ENCODE peak calls at places on chromosome 5, in six cellular contexts. B is NCI-H460, S is fibroblast of the conjunctiva, X is AG04450, D is endothelial cell, K is A549. O is an unnamed sample.

GRCh38 chr5:137264573-137264972 is 234.6 kb downstream of the SPOCK1 start:
- DNase-seq in B (no peak), S (no peak), X (no peak), D (no peak), K (no peak), O (no peak)

GRCh38 chr5:53109041-53109435 is 519 bp downstream of the MOCS2 start:
- DNase-seq in B (no peak), S (no peak), X (no peak), D (no peak), K (no peak), O (peak)

GRCh38 chr5:14167211-14167845 is 24.2 kb downstream of the TRIO start:
- DNase-seq in B (no peak), S (no peak), X (no peak), D (no peak), K (no peak), O (peak)

GRCh38 chr5:36795366-36795765 is 81.2 kb upstream of the NIPBL start:
- DNase-seq in B (no peak), S (no peak), X (no peak), D (no peak), K (no peak), O (no peak)

GRCh38 chr5:116738270-116738947 is 163.8 kb upstream of the SEMA6A start:
- DNase-seq in B (no peak), S (no peak), X (no peak), D (peak), K (no peak), O (no peak)

GRCh38 chr5:77882670-77883257 is 106.6 kb upstream of the TBCA start:
- DNase-seq in B (no peak), S (peak), X (peak), D (no peak), K (no peak), O (peak)

GRCh38 chr5:160802567-160802966 is 49.4 kb downstream of the ATP10B start:
- DNase-seq in B (no peak), S (no peak), X (no peak), D (no peak), K (no peak), O (no peak)

GRCh38 chr5:179820127-179820482 is 600 bp upstream of the SQSTM1 start:
- DNase-seq in B (no peak), S (no peak), X (no peak), D (no peak), K (no peak), O (no peak)

GRCh38 chr5:97009212-97009898 is 73.5 kb downstream of the LNPEP start:
- DNase-seq in B (no peak), S (no peak), X (no peak), D (no peak), K (no peak), O (peak)

GRCh38 chr5:172078726-172079345 is 72.4 kb upstream of the FBXW11 start:
- DNase-seq in B (no peak), S (no peak), X (no peak), D (no peak), K (no peak), O (no peak)

GRCh38 chr5:34841816-34842215 is 2.9 kb downstream of the TTC23L start:
- DNase-seq in B (no peak), S (no peak), X (no peak), D (no peak), K (no peak), O (no peak)

GRCh38 chr5:112004867-112005532 is 248.0 kb upstream of the NREP start:
- DNase-seq in B (no peak), S (no peak), X (no peak), D (no peak), K (no peak), O (peak)

O was measured in iris pigment epithelial cell.